ENCODE peak calls at places on chromosome 3, in nine cellular contexts. U is HFF-Myc, D is body of pancreas, N is neural progenitor cell, Y is fibroblast of mammary gland, C is upper lobe of right lung, J is psoas muscle, S is astrocyte of the spinal cord, K is OCI-LY7. Z is an unnamed sample.
A peak's percentile ranks its signal among the peaks of the same experiment; 100 is the strongest.

GRCh38 chr3:106728315-106728821 is 648.9 kb upstream of the CCDC54 start:
- DNase-seq in N (no peak), C (no peak), D (no peak), Y (peak; percentile 97), J (no peak), S (peak; percentile 99), K (no peak), U (peak; percentile 62), Z (no peak)

GRCh38 chr3:119240101-119240581 is 537 bp downstream of the B4GALT4 start:
- DNase-seq in D (no peak), C (no peak), N (peak; percentile 73), Y (no peak), U (no peak), S (peak; percentile 22), K (no peak), J (peak; percentile 57), Z (peak; percentile 21)

GRCh38 chr3:25817107-25817506 is 27.2 kb downstream of the OXSM start:
- DNase-seq in S (no peak), J (no peak), N (no peak), U (no peak), C (no peak), D (no peak), Y (no peak), K (no peak), Z (no peak)

GRCh38 chr3:58260733-58261132 is 23.1 kb downstream of the ABHD6 start:
- DNase-seq in U (no peak), J (no peak), D (no peak), N (no peak), C (no peak), Y (peak; percentile 45), S (peak; percentile 76), K (no peak), Z (no peak)

GRCh38 chr3:30914696-30915095 is 20.2 kb upstream of the GADL1 start:
- DNase-seq in S (no peak), K (no peak), N (no peak), J (no peak), C (no peak), D (no peak), U (no peak), Y (peak; percentile 68), Z (no peak)

GRCh38 chr3:3675186-3675585 is 124.0 kb upstream of the LRRN1 start:
- DNase-seq in U (no peak), Y (no peak), S (no peak), D (no peak), C (no peak), N (no peak), K (no peak), J (no peak), Z (no peak)

GRCh38 chr3:184332370-184333090 is 4.9 kb upstream of the FAM131A start:
- DNase-seq in K (no peak), N (no peak), U (no peak), S (peak; percentile 89), D (no peak), C (no peak), J (peak; percentile 57), Y (peak; percentile 89), Z (no peak)

GRCh38 chr3:197454014-197454413 is 101.8 kb downstream of the BDH1 start:
- DNase-seq in Y (no peak), K (peak; percentile 27), D (no peak), N (no peak), C (peak; percentile 41), J (no peak), S (no peak), U (no peak), Z (no peak)

GRCh38 chr3:14925729-14926591 is 21.4 kb upstream of the NR2C2 start:
- DNase-seq in S (peak; percentile 76), C (peak; percentile 40), Y (peak; percentile 73), K (peak; percentile 71), U (peak; percentile 55), J (no peak), D (no peak), N (peak; percentile 80), Z (no peak)

GRCh38 chr3:13277860-13278531 is 142.1 kb downstream of the NUP210 start:
- DNase-seq in J (peak; percentile 50), Y (no peak), N (no peak), D (no peak), K (no peak), S (no peak), C (peak; percentile 51), U (no peak), Z (no peak)

GRCh38 chr3:29955413-29955812 is 651.0 kb upstream of the TGFBR2 start:
- DNase-seq in U (no peak), N (no peak), C (no peak), Y (no peak), S (no peak), D (no peak), J (no peak), K (no peak), Z (no peak)

GRCh38 chr3:46416134-46417119 is 9.4 kb downstream of the CCRL2 start:
- DNase-seq in U (no peak), Y (no peak), J (no peak), S (no peak), K (peak; percentile 65), N (no peak), C (no peak), D (no peak), Z (no peak)

GRCh38 chr3:127915115-127915936 is at the start of gene KBTBD12:
- DNase-seq in N (peak; percentile 50), C (peak; percentile 82), J (peak; percentile 94), D (peak; percentile 66), K (no peak), S (no peak), U (no peak), Y (no peak), Z (peak; percentile 73)

DNA sequence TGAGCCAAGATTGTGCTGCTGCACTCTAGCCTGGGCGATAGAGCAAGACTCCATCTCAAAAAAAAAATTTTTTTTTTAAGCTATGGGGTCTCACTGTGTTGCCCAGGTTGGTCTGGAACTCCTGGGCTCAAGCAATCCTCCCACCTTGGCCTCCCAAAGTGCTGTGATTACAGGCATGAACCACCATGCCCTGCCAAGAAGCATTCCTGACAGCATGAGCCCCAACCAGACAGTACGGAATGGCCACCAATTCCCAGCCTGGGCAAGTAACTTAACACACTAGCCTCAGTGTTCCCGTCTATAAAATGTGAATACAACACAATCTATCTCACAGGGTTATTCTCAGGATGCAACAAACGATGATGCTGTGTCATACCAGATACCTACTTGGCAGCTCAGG is 2.1 kb downstream of the TKT start:
- DNase-seq in S (no peak), J (no peak), D (no peak), N (no peak), C (no peak), Y (peak; percentile 13), U (no peak), K (no peak), Z (no peak)
- H3K4me3 ChIP-seq in S (peak overlapping the region; percentile 94), J (peak overlapping the region; percentile 99), D (no peak overlapping the region), N (peak overlapping the region; percentile 94), C (peak overlapping the region; percentile 97), Y (peak overlapping the region; percentile 96), U (peak overlapping the region; percentile 98), K (peak overlapping the region; percentile 95), Z (peak overlapping the region; percentile 78)

GRCh38 chr3:134059680-134060560 is 30.2 kb upstream of the SLCO2A1 start:
- DNase-seq in C (no peak), S (peak; percentile 27), Y (peak; percentile 25), D (no peak), K (no peak), N (no peak), J (no peak), U (no peak), Z (no peak)
- H3K4me3 ChIP-seq in C (no peak overlapping the region), S (no peak overlapping the region), Y (no peak overlapping the region), D (no peak overlapping the region), K (no peak overlapping the region), N (no peak overlapping the region), J (no peak overlapping the region), U (no peak overlapping the region), Z (no peak overlapping the region)

GRCh38 chr3:177089120-177089519 is 108.2 kb downstream of the TBL1XR1 start:
- DNase-seq in Y (no peak), D (no peak), C (no peak), U (no peak), J (no peak), N (no peak), K (no peak), S (no peak), Z (no peak)
- H3K4me3 ChIP-seq in Y (no peak overlapping the region), D (no peak overlapping the region), C (no peak overlapping the region), U (no peak overlapping the region), J (no peak overlapping the region), N (no peak overlapping the region), K (no peak overlapping the region), S (no peak overlapping the region), Z (no peak overlapping the region)

DNA sequence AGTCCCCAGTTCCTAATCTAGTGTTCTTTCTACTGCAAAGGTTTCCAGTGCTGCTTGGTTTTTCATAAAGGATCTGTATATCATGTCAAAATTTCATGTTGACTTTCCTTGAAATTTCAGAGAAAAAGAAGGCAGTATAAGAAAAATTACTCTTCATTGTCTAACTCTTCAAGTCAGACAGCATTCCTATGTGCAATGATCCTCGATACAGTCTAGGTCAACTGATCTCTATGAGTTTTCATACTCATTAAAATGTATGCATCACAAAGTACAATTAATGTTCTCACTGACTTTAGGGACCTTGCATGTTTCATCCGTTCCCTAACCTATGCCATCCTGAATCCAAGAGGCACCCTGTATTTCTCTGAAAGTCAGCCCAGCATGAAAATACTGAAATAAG is 317.3 kb downstream of the ZBTB20 start:
- DNase-seq in K (no peak), C (no peak), D (no peak), N (no peak), S (no peak), J (no peak), U (no peak), Y (no peak), Z (no peak)
- H3K4me3 ChIP-seq in K (no peak overlapping the region), C (no peak overlapping the region), D (no peak overlapping the region), N (no peak overlapping the region), S (no peak overlapping the region), J (no peak overlapping the region), U (no peak overlapping the region), Y (no peak overlapping the region), Z (no peak overlapping the region)

GRCh38 chr3:124809039-124809438 is 78.1 kb downstream of the ITGB5 start:
- DNase-seq in D (no peak), Y (no peak), C (no peak), U (no peak), K (no peak), J (no peak), N (no peak), S (no peak), Z (no peak)

GRCh38 chr3:124812291-124813265 is 74.6 kb downstream of the ITGB5 start:
- DNase-seq in U (peak; percentile 99), C (no peak), S (peak; percentile 96), D (peak; percentile 23), J (peak; percentile 84), K (no peak), N (no peak), Y (peak; percentile 100), Z (peak; percentile 53)

GRCh38 chr3:124810970-124811369 is 76.2 kb downstream of the ITGB5 start:
- DNase-seq in Y (no peak), S (no peak), K (no peak), D (no peak), J (no peak), U (no peak), N (no peak), C (no peak), Z (no peak)

GRCh38 chr3:124813541-124813940 is 73.6 kb downstream of the ITGB5 start:
- DNase-seq in K (no peak), C (no peak), S (no peak), D (no peak), J (no peak), Y (no peak), U (no peak), N (no peak), Z (no peak)

GRCh38 chr3:124811441-124811840 is 75.7 kb downstream of the ITGB5 start:
- DNase-seq in J (no peak), K (no peak), C (no peak), Y (peak; percentile 86), S (peak; percentile 73), N (no peak), D (no peak), U (no peak), Z (no peak)
- H3K4me3 ChIP-seq in J (no peak overlapping the region), K (no peak overlapping the region), C (no peak overlapping the region), Y (no peak overlapping the region), S (no peak overlapping the region), N (no peak overlapping the region), D (no peak overlapping the region), U (no peak overlapping the region), Z (no peak overlapping the region)

Z was measured in heart right ventricle.